ENCODE peak calls at places on chromosomes 6 and 20, in seven cellular contexts. S is GM13976; T is endothelial cell; I is colonic mucosa; O is CD8-positive, alpha-beta memory T cell; H is occipital lobe; U is T-helper 1 cell. L is an unnamed sample.

GRCh38 chr20:5910192-5910591 is 40.1 kb downstream of the TRMT6 start:
- DNase-seq in I (no peak), H (no peak), T (no peak), S (no peak), O (no peak), U (no peak), L (no peak)

GRCh38 chr6:53327017-53327395 is 21.7 kb downstream of the ELOVL5 start:
- DNase-seq in I (no peak), T (no peak), S (no peak), H (no peak), O (no peak), U (no peak), L (no peak)

GRCh38 chr6:73079611-73079955 is 145.7 kb downstream of the KHDC1L start:
- DNase-seq in U (no peak), H (no peak), S (no peak), O (no peak), I (no peak), T (no peak), L (no peak)

GRCh38 chr6:163752446-163752845 is 337.9 kb downstream of the QKI start:
- DNase-seq in H (no peak), S (no peak), O (no peak), U (no peak), T (no peak), I (no peak), L (no peak)

GRCh38 chr6:32168350-32168749 is 4.0 kb downstream of the EGFL8 start:
- DNase-seq in U (no peak), I (no peak), O (no peak), H (no peak), T (no peak), S (no peak), L (no peak)

GRCh38 chr6:134550604-134551003 is 232.7 kb upstream of the SGK1 start:
- DNase-seq in H (no peak), T (no peak), O (no peak), U (no peak), I (no peak), S (no peak), L (no peak)

GRCh38 chr6:24936641-24937317 is 1.0 kb upstream of the RIPOR2 start:
- DNase-seq in O (peak; percentile 60), H (no peak), I (no peak), S (peak; percentile 58), T (no peak), U (peak; percentile 24), L (peak; percentile 35)

GRCh38 chr20:17499041-17499440 is 32.1 kb downstream of the BFSP1 start:
- DNase-seq in T (no peak), O (no peak), I (no peak), S (no peak), U (no peak), H (no peak), L (no peak)

GRCh38 chr6:131124341-131125071 is 10.8 kb upstream of the AKAP7 start:
- DNase-seq in O (no peak), I (no peak), T (no peak), U (no peak), S (no peak), H (no peak), L (no peak)

GRCh38 chr6:134454794-134455193 is 136.9 kb upstream of the SGK1 start:
- DNase-seq in S (no peak), H (no peak), O (no peak), T (no peak), U (no peak), I (no peak), L (no peak)

GRCh38 chr20:1735417-1736089 is 78.0 kb upstream of the SIRPG start:
- DNase-seq in T (no peak), I (no peak), O (no peak), S (no peak), U (no peak), H (no peak), L (no peak)

L was measured in effector memory CD8-positive, alpha-beta T cell.